ENCODE peak calls at places on chromosomes 3 and 15, in six cellular contexts. K is A549, O is GM12878, M is suprapubic skin, T is K562, U is stomach. J is an unnamed sample.

GRCh38 chr3:169283902-169284451 is 379.5 kb downstream of the MECOM start:
- DNase-seq in K (no peak), T (no peak), M (no peak), U (peak; percentile 82), O (no peak), J (no peak)

GRCh38 chr15:56207711-56208110 is 36.0 kb downstream of the RFX7 start:
- DNase-seq in U (no peak), O (peak; percentile 31), K (no peak), T (no peak), M (no peak), J (no peak)

GRCh38 chr3:41369838-41370237 is 170.5 kb downstream of the CTNNB1 start:
- DNase-seq in T (no peak), O (no peak), K (no peak), U (no peak), M (no peak), J (no peak)

GRCh38 chr3:70736009-70736408 is 423.6 kb upstream of the MDFIC2 start:
- DNase-seq in U (no peak), T (no peak), K (no peak), O (no peak), M (no peak), J (no peak)

GRCh38 chr15:47717036-47717611 is at the start of gene SEMA6D:
- DNase-seq in T (peak; percentile 6), M (peak; percentile 75), O (no peak), U (peak; percentile 45), K (peak; percentile 12), J (peak; percentile 62)

GRCh38 chr15:101027920-101028319 is 108.8 kb downstream of the LRRK1 start:
- DNase-seq in T (no peak), O (no peak), K (no peak), U (no peak), M (peak; percentile 21), J (no peak)

GRCh38 chr15:51380999-51381806 is 39.7 kb downstream of the GLDN start:
- DNase-seq in K (peak; percentile 78), U (peak; percentile 60), O (peak; percentile 34), M (peak; percentile 74), T (peak; percentile 81), J (peak; percentile 60)

GRCh38 chr15:43410572-43411214 is 39.8 kb downstream of the TUBGCP4 start:
- DNase-seq in T (peak; percentile 69), U (no peak), M (no peak), K (peak; percentile 5), O (no peak), J (no peak)

GRCh38 chr15:43911235-43911661 is 84.4 kb downstream of the WDR76 start:
- DNase-seq in O (no peak), K (peak; percentile 55), M (peak; percentile 77), U (no peak), T (no peak), J (peak; percentile 44)

GRCh38 chr3:183253364-183253960 is 409 bp downstream of the B3GNT5 start:
- DNase-seq in T (peak; percentile 37), O (no peak), U (peak; percentile 79), M (peak; percentile 87), K (peak; percentile 28), J (peak; percentile 44)

GRCh38 chr3:9916734-9917680 is at the start of gene IL17RC:
- DNase-seq in O (no peak), M (peak; percentile 94), T (peak; percentile 87), K (peak; percentile 83), U (peak; percentile 88), J (peak; percentile 81)

GRCh38 chr15:99087405-99087943 is 17.4 kb upstream of the SYNM start:
- DNase-seq in M (no peak), K (no peak), U (no peak), O (no peak), T (no peak), J (no peak)

GRCh38 chr15:45389351-45389750 is 11.0 kb upstream of the GATM start:
- DNase-seq in U (no peak), O (no peak), T (no peak), M (no peak), K (no peak), J (no peak)

GRCh38 chr3:185403002-185403401 is 40.1 kb downstream of the MAP3K13 start:
- DNase-seq in T (no peak), U (no peak), O (no peak), K (no peak), M (no peak), J (no peak)

GRCh38 chr15:42845581-42845980 is 75.0 kb downstream of the TTBK2 start:
- DNase-seq in T (no peak), O (no peak), M (no peak), U (no peak), K (peak; percentile 41), J (no peak)

GRCh38 chr3:96712792-96713191 is 101.6 kb upstream of the EPHA6 start:
- DNase-seq in T (no peak), U (no peak), O (no peak), K (no peak), M (no peak), J (no peak)

GRCh38 chr3:128340198-128340903 is 126.3 kb downstream of the DNAJB8 start:
- DNase-seq in T (no peak), M (no peak), K (no peak), U (no peak), O (no peak), J (no peak)

GRCh38 chr3:108485146-108485545 is 25.2 kb downstream of the MYH15 start:
- DNase-seq in M (no peak), U (no peak), T (no peak), O (no peak), K (no peak), J (no peak)

GRCh38 chr15:96359371-96359771 is 28.9 kb downstream of the NR2F2 start:
- DNase-seq in O (no peak), K (no peak), M (no peak), T (no peak), U (no peak), J (no peak)

GRCh38 chr3:58989173-58989572 is 60.7 kb downstream of the CFAP20DC start:
- DNase-seq in T (no peak), K (no peak), M (no peak), U (no peak), O (no peak), J (no peak)

GRCh38 chr15:63212050-63212973 is 22.9 kb downstream of the RAB8B start:
- DNase-seq in O (peak; percentile 59), T (peak; percentile 51), U (no peak), K (no peak), M (no peak), J (no peak)

GRCh38 chr15:74552761-74553441 is 11.9 kb downstream of the ARID3B start:
- DNase-seq in K (no peak), O (no peak), U (no peak), T (no peak), M (no peak), J (no peak)

DNA sequence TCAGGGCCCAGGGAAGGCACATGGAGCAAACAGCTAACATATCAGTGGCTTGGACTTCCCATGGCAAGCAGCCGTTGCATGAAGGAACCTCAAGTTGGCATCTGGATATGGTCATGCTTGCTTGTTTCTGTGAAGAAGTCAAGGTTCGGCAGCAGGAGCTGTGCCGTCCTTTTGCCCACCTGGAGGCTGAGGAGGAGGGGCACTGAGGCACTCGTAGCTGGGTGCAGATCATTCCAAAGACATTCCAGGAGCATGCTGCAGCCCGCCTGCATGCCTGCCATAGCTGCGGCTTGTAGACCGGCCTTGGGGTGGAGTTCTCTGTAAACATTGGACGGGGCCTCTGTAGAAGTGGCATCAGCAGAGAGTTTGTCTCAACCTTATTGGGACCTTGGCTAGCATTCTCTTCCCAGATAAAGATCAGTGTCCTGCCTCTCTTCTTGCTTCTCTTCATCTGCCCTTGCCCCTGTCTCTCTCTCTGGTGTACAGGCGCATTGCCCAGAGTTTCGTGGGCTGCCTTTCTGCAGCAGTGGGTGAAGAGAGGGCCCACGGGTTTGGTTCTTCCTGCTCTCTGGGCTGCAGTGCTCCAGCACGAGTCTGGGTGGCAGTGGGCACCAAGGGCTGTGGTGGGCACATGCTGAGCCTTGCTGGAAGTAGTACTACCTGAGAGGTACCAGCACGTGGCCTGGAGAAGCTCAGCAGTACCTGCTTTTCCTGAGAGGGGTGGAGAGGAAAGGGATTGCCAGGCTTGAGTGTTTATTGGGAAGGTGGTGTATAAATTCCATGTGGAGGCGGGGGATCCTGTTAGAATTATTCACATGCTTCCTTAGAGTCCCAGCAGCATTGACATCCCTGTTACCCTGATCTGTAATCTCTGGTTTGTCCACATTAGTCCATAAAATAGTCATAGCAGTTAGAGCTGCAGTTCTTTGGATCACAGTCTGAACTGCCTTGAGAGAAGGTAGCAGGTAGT is 49.4 kb downstream of the CHCHD6 start:
- DNase-seq in M (no peak), U (no peak), O (no peak), K (no peak), T (no peak), J (no peak)
- H3K27ac ChIP-seq in M (peak overlapping the region; percentile 66), U (no peak overlapping the region), O (no peak overlapping the region), K (no peak overlapping the region), T (no peak overlapping the region), J (no peak overlapping the region)

GRCh38 chr3:18667552-18667951 is 242.4 kb upstream of the SATB1 start:
- DNase-seq in U (no peak), T (no peak), O (no peak), K (no peak), M (no peak), J (no peak)

GRCh38 chr3:18666655-18667054 is 241.5 kb upstream of the SATB1 start:
- DNase-seq in M (no peak), T (no peak), K (no peak), O (no peak), U (no peak), J (no peak)

GRCh38 chr3:18670755-18671154 is 245.6 kb upstream of the SATB1 start:
- DNase-seq in U (no peak), K (no peak), M (no peak), O (no peak), T (no peak), J (no peak)

GRCh38 chr3:18672561-18672960 is 247.4 kb upstream of the SATB1 start:
- DNase-seq in K (no peak), M (no peak), O (no peak), T (no peak), U (no peak), J (no peak)

GRCh38 chr3:18669374-18669773 is 244.2 kb upstream of the SATB1 start:
- DNase-seq in U (no peak), T (no peak), M (no peak), O (no peak), K (no peak), J (no peak)
- TF ChIP-seq EP300 in U (no peak), T (no peak), M (no peak), O (no peak), K (no peak), J (no peak)

DNA sequence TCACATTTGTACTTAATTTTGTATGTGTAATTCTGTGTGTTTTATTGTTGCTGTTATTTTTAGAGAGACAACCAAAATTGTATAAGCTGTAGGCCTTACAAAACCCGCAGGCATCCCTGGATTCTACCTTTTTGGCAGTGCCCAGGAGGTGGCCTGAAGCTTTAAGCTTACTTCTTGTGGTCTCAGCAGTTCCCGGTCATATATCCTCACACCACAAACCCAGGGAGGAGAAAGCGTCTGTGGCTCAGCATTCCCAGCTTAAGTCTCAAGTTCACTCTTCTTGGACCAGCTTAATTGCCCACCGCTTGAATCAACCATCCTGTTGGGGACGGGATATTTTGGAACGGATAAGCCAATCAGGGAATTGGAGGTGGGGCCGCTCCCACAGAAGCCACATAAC is 36.7 kb downstream of the C2CD4A start:
- DNase-seq in K (no peak), M (no peak), T (no peak), O (no peak), U (no peak), J (no peak)
- H3K27ac ChIP-seq in K (no peak overlapping the region), M (no peak overlapping the region), T (no peak overlapping the region), O (no peak overlapping the region), U (no peak overlapping the region), J (no peak overlapping the region)

DNA sequence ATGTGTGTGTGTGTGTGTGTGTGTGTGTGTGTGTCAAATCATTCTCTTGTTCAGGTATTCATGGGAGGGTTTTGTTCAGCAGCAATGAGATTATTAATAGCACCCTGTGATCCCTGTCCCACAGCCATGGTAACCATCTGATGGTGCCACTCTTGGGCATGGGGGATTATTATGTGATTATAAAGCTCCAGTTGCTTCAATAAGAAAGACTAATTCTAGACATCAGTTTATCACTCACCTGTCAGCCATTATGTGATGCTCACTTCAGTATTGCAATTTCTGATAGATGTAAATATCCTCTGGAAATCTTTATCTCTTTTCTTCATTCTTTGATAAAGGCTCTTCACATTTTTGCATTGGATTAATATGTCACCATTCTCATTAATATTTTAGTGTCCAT is 145.9 kb upstream of the POU1F1 start:
- DNase-seq in O (no peak), U (no peak), M (no peak), K (no peak), T (no peak), J (no peak)
- TF ChIP-seq EP300 in O (no peak), U (no peak), M (no peak), K (no peak), T (no peak), J (no peak)